ENCODE peak calls at places on chromosomes 3 and 15, in four cellular contexts. Y, C, W and X are unnamed samples.
A peak's percentile ranks its signal among the peaks of the same experiment; 100 is the strongest.

GRCh38 chr3:169299897-169300296 is 363.6 kb downstream of the MECOM start:
- DNase-seq in Y (no peak), C (no peak), W (no peak), X (no peak)

GRCh38 chr3:57015912-57016311 is 44.6 kb upstream of the SPATA12 start:
- DNase-seq in Y (no peak), C (no peak), W (no peak), X (no peak)

GRCh38 chr3:142628806-142629205 is 32.6 kb downstream of the PLS1 start:
- DNase-seq in Y (no peak), C (peak; percentile 15), W (no peak), X (no peak)

GRCh38 chr3:128470134-128470915 is 3.6 kb upstream of the DNAJB8 start:
- DNase-seq in Y (no peak), C (no peak), W (peak; percentile 78), X (no peak)

GRCh38 chr15:99239545-99240198 is 9.7 kb downstream of the TTC23 start:
- DNase-seq in Y (no peak), C (peak; percentile 49), W (no peak), X (no peak)

GRCh38 chr3:184241447-184242296 is 7.1 kb downstream of the ALG3 start:
- DNase-seq in Y (peak; percentile 57), C (no peak), W (peak; percentile 61), X (peak; percentile 86)

GRCh38 chr15:74369084-74369745 is 1.8 kb upstream of the CYP11A1 start:
- DNase-seq in Y (no peak), C (no peak), W (no peak), X (no peak)

GRCh38 chr3:87756616-87757015 is 302.2 kb downstream of the CGGBP1 start:
- DNase-seq in Y (no peak), C (no peak), W (no peak), X (peak; percentile 8)

GRCh38 chr3:94225176-94225742 is 162.4 kb downstream of the NSUN3 start:
- DNase-seq in Y (no peak), C (no peak), W (no peak), X (no peak)

GRCh38 chr15:80978685-80979084 is 10.9 kb downstream of the MESD start:
- DNase-seq in Y (no peak), C (no peak), W (no peak), X (no peak)

GRCh38 chr3:4850211-4850927 is 128.9 kb upstream of the BHLHE40 start:
- DNase-seq in Y (no peak), C (peak; percentile 84), W (no peak), X (no peak)

GRCh38 chr15:92643849-92644815 is 11.4 kb downstream of the FAM174B start:
- DNase-seq in Y (no peak), C (no peak), W (no peak), X (no peak)

GRCh38 chr3:18723426-18723825 is 298.3 kb upstream of the SATB1 start:
- DNase-seq in Y (no peak), C (no peak), W (no peak), X (no peak)

GRCh38 chr3:190972196-190972595 is 109.7 kb upstream of the GMNC start:
- DNase-seq in Y (no peak), C (no peak), W (no peak), X (no peak)

GRCh38 chr3:37028329-37028728 is 35.0 kb downstream of the MLH1 start:
- DNase-seq in Y (no peak), C (no peak), W (peak; percentile 26), X (no peak)

GRCh38 chr15:28899061-28899738 is 13.4 kb downstream of the APBA2 start:
- DNase-seq in Y (no peak), C (no peak), W (no peak), X (no peak)

GRCh38 chr3:100361897-100362296 is 27.3 kb downstream of the NIT2 start:
- DNase-seq in Y (no peak), C (no peak), W (no peak), X (no peak)

GRCh38 chr3:57661404-57661803 is 31.5 kb downstream of the DENND6A start:
- DNase-seq in Y (no peak), C (no peak), W (no peak), X (no peak)

DNA sequence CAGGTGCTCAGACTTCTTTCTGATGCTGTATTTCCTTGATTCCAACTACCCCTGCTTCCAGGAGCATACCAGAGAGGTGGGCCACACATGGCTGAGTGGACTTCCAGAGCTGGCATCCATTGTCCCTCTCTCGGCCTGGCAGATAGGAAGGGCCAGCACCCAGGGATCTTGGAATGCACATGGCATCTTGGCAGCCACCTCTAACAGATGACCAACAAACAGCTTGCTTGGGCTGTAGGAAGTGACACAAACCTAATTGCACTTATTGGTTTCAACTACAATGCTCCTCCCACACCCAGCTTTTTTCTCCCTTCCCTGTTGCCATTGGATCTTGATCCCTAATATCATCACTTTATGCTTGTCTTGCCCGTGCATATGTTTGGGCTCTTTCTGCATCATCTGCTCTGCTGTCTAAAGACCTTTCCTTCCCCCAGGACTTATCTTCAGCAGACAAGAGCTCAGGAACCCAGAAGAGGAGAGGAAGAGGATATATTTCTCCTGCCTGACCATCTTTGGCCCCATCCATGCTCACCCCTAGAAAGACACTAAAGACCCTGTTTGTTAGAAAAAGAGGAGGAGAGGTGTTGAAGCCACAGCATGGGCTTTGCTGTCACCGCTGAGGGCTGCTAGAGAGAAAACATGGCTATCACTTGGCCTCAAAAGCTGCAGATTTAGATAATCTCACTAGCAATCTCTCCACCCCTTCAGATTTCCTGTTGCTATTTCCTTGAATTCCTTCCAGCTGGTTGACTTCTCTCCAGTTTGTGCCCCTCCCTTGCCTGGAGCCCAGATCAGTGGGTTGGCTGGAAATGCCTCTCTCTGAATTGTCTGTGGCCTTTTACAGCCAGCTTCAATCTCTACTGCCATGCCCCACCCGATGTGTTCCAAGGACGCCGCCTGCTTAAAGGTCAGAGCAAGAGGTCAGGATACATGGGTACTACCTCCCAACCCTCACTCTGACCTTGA is 294.4 kb downstream of the NTRK3 start:
- DNase-seq in Y (no peak), C (no peak), W (no peak), X (no peak)
- TF ChIP-seq TCF12 in Y (no peak), C (no peak), W (no peak), X (no peak)

GRCh38 chr15:34953851-34954250 is 15.7 kb downstream of the AQR start:
- DNase-seq in Y (no peak), C (no peak), W (no peak), X (no peak)
- TF ChIP-seq TCF12 in Y (no peak), C (no peak), W (no peak), X (no peak)

GRCh38 chr15:64894395-64895056 is 17.2 kb upstream of the ANKDD1A start:
- DNase-seq in Y (peak; percentile 69), C (peak; percentile 76), W (no peak), X (no peak)

GRCh38 chr15:64893481-64894394 is 18.0 kb upstream of the ANKDD1A start:
- DNase-seq in Y (peak; percentile 96), C (peak; percentile 99), W (no peak), X (peak; percentile 79)

GRCh38 chr15:64895285-64896065 is 16.2 kb upstream of the ANKDD1A start:
- DNase-seq in Y (no peak), C (peak; percentile 77), W (no peak), X (no peak)

GRCh38 chr15:64891546-64891945 is 20.2 kb upstream of the ANKDD1A start:
- DNase-seq in Y (no peak), C (peak; percentile 23), W (no peak), X (no peak)

GRCh38 chr15:64892850-64893403 is 18.8 kb upstream of the ANKDD1A start:
- DNase-seq in Y (no peak), C (peak; percentile 45), W (no peak), X (no peak)
- TF ChIP-seq TCF12 in Y (no peak), C (peak; percentile 7), W (no peak), X (no peak)

GRCh38 chr3:136988651-136989050 is 30.9 kb downstream of the IL20RB start:
- DNase-seq in Y (no peak), C (no peak), W (no peak), X (no peak)
- TF ChIP-seq TCF12 in Y (no peak), C (no peak), W (no peak), X (no peak)

GRCh38 chr15:89780601-89781000 is 4.5 kb downstream of the MESP2 start:
- DNase-seq in Y (no peak), C (no peak), W (no peak), X (no peak)

GRCh38 chr15:89783861-89784685 is 7.9 kb downstream of the MESP2 start:
- DNase-seq in Y (no peak), C (no peak), W (peak; percentile 17), X (no peak)

GRCh38 chr15:89781055-89781454 is 4.9 kb downstream of the MESP2 start:
- DNase-seq in Y (no peak), C (no peak), W (no peak), X (no peak)

GRCh38 chr15:89783111-89783860 is 7.2 kb downstream of the MESP2 start:
- DNase-seq in Y (no peak), C (no peak), W (peak; percentile 38), X (no peak)

DNA sequence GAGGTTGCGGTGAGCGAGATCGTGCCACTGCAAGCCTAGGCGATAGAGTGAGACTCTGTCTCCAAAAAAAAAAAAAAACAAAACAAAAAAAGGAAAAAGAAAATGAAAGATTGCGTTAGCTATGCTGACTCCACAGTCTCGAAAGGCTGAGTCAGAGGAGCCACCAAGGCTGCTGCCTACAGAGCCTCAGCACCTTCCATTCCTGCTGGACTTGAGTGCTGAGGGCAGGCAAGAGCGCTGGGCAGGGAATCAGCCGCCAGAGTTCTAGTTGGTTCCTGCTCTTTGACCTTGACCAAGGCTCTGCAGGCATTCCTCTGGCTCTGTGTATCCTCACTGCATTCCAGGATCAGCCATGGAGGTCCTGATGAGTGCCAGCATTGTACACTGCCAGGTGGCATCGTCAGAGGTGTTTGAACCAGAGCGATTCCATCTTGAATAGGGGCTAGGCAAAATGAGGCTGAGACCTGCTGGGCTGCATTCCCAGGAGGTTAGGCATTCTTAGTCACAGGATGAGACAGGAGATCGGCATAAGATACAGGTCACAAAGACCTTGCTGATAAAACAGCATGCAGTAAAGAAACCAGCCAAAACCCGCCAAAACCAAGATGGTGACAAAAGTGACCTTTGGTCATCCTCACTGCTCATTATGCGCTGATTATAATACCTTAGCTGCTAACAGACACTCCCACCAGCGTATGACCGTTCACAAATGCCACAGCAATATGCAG is 5.9 kb downstream of the MESP2 start:
- DNase-seq in Y (no peak), C (no peak), W (no peak), X (peak; percentile 84)
- TF ChIP-seq TCF12 in Y (no peak), C (no peak), W (peak; percentile 33), X (no peak)

GRCh38 chr3:16884748-16885587 is at the start of gene PLCL2:
- DNase-seq in Y (peak; percentile 65), C (no peak), W (peak; percentile 88), X (no peak)
- TF ChIP-seq TCF12 in Y (no peak), C (no peak), W (no peak), X (no peak)